ENCODE peak calls at places on chromosome 20, in six cellular contexts. One of them, this sample, is unnamed.

GRCh38 chr20:61662946-61663460 is 402.7 kb downstream of the TAF4 start:
- DNase-seq in type B pancreatic cell: no peak
- DNase-seq in spleen: peak
- DNase-seq in NCI-H345: no peak
- DNase-seq in suprapubic skin: no peak
- DNase-seq in nephron progenitor cell: no peak
- DNase-seq in this sample: no peak

GRCh38 chr20:17648782-17649730 is 33.0 kb downstream of the RRBP1 start:
- DNase-seq in suprapubic skin: no peak
- DNase-seq in spleen: peak
- DNase-seq in NCI-H345: peak
- DNase-seq in nephron progenitor cell: no peak
- DNase-seq in type B pancreatic cell: no peak
- DNase-seq in this sample: no peak

GRCh38 chr20:58692579-58693225 is at the start of gene NPEPL1:
- DNase-seq in spleen: peak
- DNase-seq in NCI-H345: peak
- DNase-seq in suprapubic skin: peak
- DNase-seq in type B pancreatic cell: peak
- DNase-seq in nephron progenitor cell: peak
- DNase-seq in this sample: peak

GRCh38 chr20:6007094-6007528 is 46.7 kb downstream of the LRRN4 start:
- DNase-seq in nephron progenitor cell: no peak
- DNase-seq in NCI-H345: no peak
- DNase-seq in spleen: no peak
- DNase-seq in type B pancreatic cell: no peak
- DNase-seq in suprapubic skin: no peak
- DNase-seq in this sample: no peak

GRCh38 chr20:49424536-49424935 is 57.9 kb downstream of the KCNB1 start:
- DNase-seq in suprapubic skin: no peak
- DNase-seq in spleen: no peak
- DNase-seq in type B pancreatic cell: no peak
- DNase-seq in nephron progenitor cell: peak
- DNase-seq in NCI-H345: peak
- DNase-seq in this sample: no peak

GRCh38 chr20:51121901-51122412 is 99.0 kb upstream of the KCNG1 start:
- DNase-seq in type B pancreatic cell: no peak
- DNase-seq in spleen: no peak
- DNase-seq in suprapubic skin: no peak
- DNase-seq in nephron progenitor cell: no peak
- DNase-seq in NCI-H345: no peak
- DNase-seq in this sample: no peak

GRCh38 chr20:7571521-7572065 is 368.7 kb downstream of the HAO1 start:
- DNase-seq in nephron progenitor cell: no peak
- DNase-seq in type B pancreatic cell: no peak
- DNase-seq in suprapubic skin: no peak
- DNase-seq in spleen: no peak
- DNase-seq in NCI-H345: no peak
- DNase-seq in this sample: no peak

GRCh38 chr20:32021091-32021490 is 10.9 kb downstream of the CCM2L start:
- DNase-seq in NCI-H345: no peak
- DNase-seq in type B pancreatic cell: no peak
- DNase-seq in nephron progenitor cell: no peak
- DNase-seq in suprapubic skin: no peak
- DNase-seq in spleen: no peak
- DNase-seq in this sample: no peak

GRCh38 chr20:2386516-2387179 is 5.9 kb downstream of the TGM6 start:
- DNase-seq in NCI-H345: no peak
- DNase-seq in spleen: no peak
- DNase-seq in nephron progenitor cell: no peak
- DNase-seq in suprapubic skin: no peak
- DNase-seq in type B pancreatic cell: no peak
- DNase-seq in this sample: no peak

GRCh38 chr20:41480054-41480770 is 113.6 kb upstream of the EMILIN3 start:
- DNase-seq in spleen: no peak
- DNase-seq in NCI-H345: no peak
- DNase-seq in type B pancreatic cell: no peak
- DNase-seq in suprapubic skin: no peak
- DNase-seq in nephron progenitor cell: no peak
- DNase-seq in this sample: peak

GRCh38 chr20:31675828-31676533 is 38.3 kb downstream of the COX4I2 start:
- DNase-seq in suprapubic skin: no peak
- DNase-seq in NCI-H345: no peak
- DNase-seq in type B pancreatic cell: no peak
- DNase-seq in nephron progenitor cell: no peak
- DNase-seq in spleen: peak
- DNase-seq in this sample: peak

GRCh38 chr20:38601216-38602184 is at the start of gene ARHGAP40:
- DNase-seq in spleen: no peak
- DNase-seq in NCI-H345: no peak
- DNase-seq in nephron progenitor cell: peak
- DNase-seq in type B pancreatic cell: no peak
- DNase-seq in suprapubic skin: no peak
- DNase-seq in this sample: no peak

GRCh38 chr20:7375905-7376304 is 564.4 kb downstream of the HAO1 start:
- DNase-seq in spleen: no peak
- DNase-seq in suprapubic skin: no peak
- DNase-seq in type B pancreatic cell: no peak
- DNase-seq in nephron progenitor cell: no peak
- DNase-seq in NCI-H345: no peak
- DNase-seq in this sample: no peak

This sample was measured in HL-60.